ENCODE peak calls at places on chromosomes 1 and 21, in nine cellular contexts. One of them, this sample, is unnamed.

GRCh38 chr1:201418461-201418860 is 3.1 kb downstream of the TNNI1 start:
- DNase-seq in thyroid gland: no peak
- DNase-seq in fibroblast of lung: no peak
- DNase-seq in CD8-positive, alpha-beta memory T cell: no peak
- DNase-seq in CD8-positive, alpha-beta T cell: no peak
- DNase-seq in LNCaP clone FGC: no peak
- DNase-seq in cardiac fibroblast: no peak
- DNase-seq in small intestine: no peak
- DNase-seq in thoracic aorta: no peak
- DNase-seq in this sample: no peak

GRCh38 chr1:27015260-27015659 is 2.6 kb upstream of the TENT5B start:
- DNase-seq in thyroid gland: no peak
- DNase-seq in fibroblast of lung: no peak
- DNase-seq in CD8-positive, alpha-beta memory T cell: no peak
- DNase-seq in CD8-positive, alpha-beta T cell: no peak
- DNase-seq in LNCaP clone FGC: no peak
- DNase-seq in cardiac fibroblast: no peak
- DNase-seq in small intestine: no peak
- DNase-seq in thoracic aorta: no peak
- DNase-seq in this sample: no peak

GRCh38 chr1:154988053-154988954 is 5.1 kb upstream of the LENEP start:
- DNase-seq in thyroid gland: no peak
- DNase-seq in fibroblast of lung: no peak
- DNase-seq in CD8-positive, alpha-beta memory T cell: no peak
- DNase-seq in CD8-positive, alpha-beta T cell: no peak
- DNase-seq in LNCaP clone FGC: no peak
- DNase-seq in cardiac fibroblast: no peak
- DNase-seq in small intestine: no peak
- DNase-seq in thoracic aorta: no peak
- DNase-seq in this sample: no peak

GRCh38 chr1:145946477-145946986 is 11.3 kb downstream of the LIX1L start:
- DNase-seq in thyroid gland: no peak
- DNase-seq in fibroblast of lung: no peak
- DNase-seq in CD8-positive, alpha-beta memory T cell: no peak
- DNase-seq in CD8-positive, alpha-beta T cell: no peak
- DNase-seq in LNCaP clone FGC: no peak
- DNase-seq in cardiac fibroblast: no peak
- DNase-seq in small intestine: peak
- DNase-seq in thoracic aorta: no peak
- DNase-seq in this sample: no peak

GRCh38 chr1:94067196-94067595 is 53.8 kb downstream of the ABCA4 start:
- DNase-seq in thyroid gland: no peak
- DNase-seq in fibroblast of lung: peak
- DNase-seq in CD8-positive, alpha-beta memory T cell: no peak
- DNase-seq in CD8-positive, alpha-beta T cell: no peak
- DNase-seq in LNCaP clone FGC: no peak
- DNase-seq in cardiac fibroblast: peak
- DNase-seq in small intestine: no peak
- DNase-seq in thoracic aorta: no peak
- DNase-seq in this sample: no peak

GRCh38 chr1:236465959-236466303 is 57.9 kb upstream of the LGALS8 start:
- DNase-seq in thyroid gland: peak
- DNase-seq in fibroblast of lung: peak
- DNase-seq in CD8-positive, alpha-beta memory T cell: peak
- DNase-seq in CD8-positive, alpha-beta T cell: no peak
- DNase-seq in LNCaP clone FGC: no peak
- DNase-seq in cardiac fibroblast: no peak
- DNase-seq in small intestine: no peak
- DNase-seq in thoracic aorta: no peak
- DNase-seq in this sample: no peak

GRCh38 chr1:229887043-229887822 is 179.8 kb upstream of the GALNT2 start:
- DNase-seq in thyroid gland: no peak
- DNase-seq in fibroblast of lung: peak
- DNase-seq in CD8-positive, alpha-beta memory T cell: no peak
- DNase-seq in CD8-positive, alpha-beta T cell: no peak
- DNase-seq in LNCaP clone FGC: peak
- DNase-seq in cardiac fibroblast: no peak
- DNase-seq in small intestine: no peak
- DNase-seq in thoracic aorta: no peak
- DNase-seq in this sample: peak

GRCh38 chr1:94418664-94419655 is 771 bp downstream of the ABCD3 start:
- DNase-seq in thyroid gland: peak
- DNase-seq in fibroblast of lung: peak
- DNase-seq in CD8-positive, alpha-beta memory T cell: no peak
- DNase-seq in CD8-positive, alpha-beta T cell: no peak
- DNase-seq in LNCaP clone FGC: no peak
- DNase-seq in cardiac fibroblast: peak
- DNase-seq in small intestine: peak
- DNase-seq in thoracic aorta: peak
- DNase-seq in this sample: no peak

GRCh38 chr1:157830887-157831286 is 10.7 kb downstream of the CD5L start:
- DNase-seq in thyroid gland: no peak
- DNase-seq in fibroblast of lung: no peak
- DNase-seq in CD8-positive, alpha-beta memory T cell: no peak
- DNase-seq in CD8-positive, alpha-beta T cell: no peak
- DNase-seq in LNCaP clone FGC: no peak
- DNase-seq in cardiac fibroblast: no peak
- DNase-seq in small intestine: no peak
- DNase-seq in thoracic aorta: no peak
- DNase-seq in this sample: no peak

GRCh38 chr1:151314137-151314875 is 12.9 kb downstream of the PI4KB start:
- DNase-seq in thyroid gland: peak
- DNase-seq in fibroblast of lung: peak
- DNase-seq in CD8-positive, alpha-beta memory T cell: no peak
- DNase-seq in CD8-positive, alpha-beta T cell: no peak
- DNase-seq in LNCaP clone FGC: no peak
- DNase-seq in cardiac fibroblast: peak
- DNase-seq in small intestine: no peak
- DNase-seq in thoracic aorta: peak
- DNase-seq in this sample: no peak

GRCh38 chr1:206895320-206895719 is 1.9 kb upstream of the IL24 start:
- DNase-seq in thyroid gland: no peak
- DNase-seq in fibroblast of lung: no peak
- DNase-seq in CD8-positive, alpha-beta memory T cell: no peak
- DNase-seq in CD8-positive, alpha-beta T cell: no peak
- DNase-seq in LNCaP clone FGC: no peak
- DNase-seq in cardiac fibroblast: no peak
- DNase-seq in small intestine: no peak
- DNase-seq in thoracic aorta: no peak
- DNase-seq in this sample: no peak

GRCh38 chr1:23539698-23540266 is 8.7 kb upstream of the E2F2 start:
- DNase-seq in thyroid gland: peak
- DNase-seq in fibroblast of lung: peak
- DNase-seq in CD8-positive, alpha-beta memory T cell: peak
- DNase-seq in CD8-positive, alpha-beta T cell: peak
- DNase-seq in LNCaP clone FGC: peak
- DNase-seq in cardiac fibroblast: peak
- DNase-seq in small intestine: peak
- DNase-seq in thoracic aorta: peak
- DNase-seq in this sample: peak

GRCh38 chr1:39524591-39525365 is 33.3 kb downstream of the BMP8A start:
- DNase-seq in thyroid gland: no peak
- DNase-seq in fibroblast of lung: no peak
- DNase-seq in CD8-positive, alpha-beta memory T cell: no peak
- DNase-seq in CD8-positive, alpha-beta T cell: no peak
- DNase-seq in LNCaP clone FGC: no peak
- DNase-seq in cardiac fibroblast: no peak
- DNase-seq in small intestine: no peak
- DNase-seq in thoracic aorta: no peak
- DNase-seq in this sample: no peak

GRCh38 chr1:214584805-214585766 is 17.9 kb upstream of the CENPF start:
- DNase-seq in thyroid gland: no peak
- DNase-seq in fibroblast of lung: peak
- DNase-seq in CD8-positive, alpha-beta memory T cell: no peak
- DNase-seq in CD8-positive, alpha-beta T cell: no peak
- DNase-seq in LNCaP clone FGC: no peak
- DNase-seq in cardiac fibroblast: peak
- DNase-seq in small intestine: peak
- DNase-seq in thoracic aorta: no peak
- DNase-seq in this sample: peak

GRCh38 chr1:191886977-191887376 is 271.3 kb upstream of the RGS18 start:
- DNase-seq in thyroid gland: no peak
- DNase-seq in fibroblast of lung: no peak
- DNase-seq in CD8-positive, alpha-beta memory T cell: no peak
- DNase-seq in CD8-positive, alpha-beta T cell: no peak
- DNase-seq in LNCaP clone FGC: no peak
- DNase-seq in cardiac fibroblast: no peak
- DNase-seq in small intestine: no peak
- DNase-seq in thoracic aorta: no peak
- DNase-seq in this sample: no peak

GRCh38 chr21:26199471-26199870 is 28.9 kb upstream of the APP start:
- DNase-seq in thyroid gland: no peak
- DNase-seq in fibroblast of lung: peak
- DNase-seq in CD8-positive, alpha-beta memory T cell: no peak
- DNase-seq in CD8-positive, alpha-beta T cell: no peak
- DNase-seq in LNCaP clone FGC: no peak
- DNase-seq in cardiac fibroblast: peak
- DNase-seq in small intestine: no peak
- DNase-seq in thoracic aorta: no peak
- DNase-seq in this sample: no peak

GRCh38 chr21:26191609-26192008 is 21.0 kb upstream of the APP start:
- DNase-seq in thyroid gland: no peak
- DNase-seq in fibroblast of lung: no peak
- DNase-seq in CD8-positive, alpha-beta memory T cell: no peak
- DNase-seq in CD8-positive, alpha-beta T cell: no peak
- DNase-seq in LNCaP clone FGC: no peak
- DNase-seq in cardiac fibroblast: no peak
- DNase-seq in small intestine: no peak
- DNase-seq in thoracic aorta: no peak
- DNase-seq in this sample: no peak

GRCh38 chr21:26194326-26194725 is 23.8 kb upstream of the APP start:
- DNase-seq in thyroid gland: no peak
- DNase-seq in fibroblast of lung: peak
- DNase-seq in CD8-positive, alpha-beta memory T cell: no peak
- DNase-seq in CD8-positive, alpha-beta T cell: no peak
- DNase-seq in LNCaP clone FGC: no peak
- DNase-seq in cardiac fibroblast: no peak
- DNase-seq in small intestine: no peak
- DNase-seq in thoracic aorta: no peak
- DNase-seq in this sample: no peak

DNA sequence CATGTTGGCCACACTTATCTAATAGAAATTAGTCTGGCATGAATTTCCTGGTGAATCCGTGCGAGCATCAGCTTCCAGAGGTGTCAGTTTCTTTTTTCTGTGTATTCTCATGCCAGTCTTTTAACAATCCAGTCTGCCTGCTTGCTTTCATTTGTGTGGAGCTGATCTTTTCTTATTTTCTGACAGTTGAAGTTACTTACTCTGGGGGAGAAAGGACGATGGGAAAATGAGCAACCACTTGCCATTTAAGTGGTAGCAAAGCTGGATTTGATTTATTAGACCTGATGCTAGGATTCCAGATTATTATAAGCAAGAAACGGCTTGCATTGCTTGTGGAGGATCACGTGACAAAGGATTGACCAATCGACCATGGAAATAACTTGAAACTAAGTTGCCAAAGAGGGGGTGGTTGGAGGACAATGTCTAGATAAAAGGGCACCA is 24.3 kb upstream of the APP start:
- DNase-seq in thyroid gland: no peak
- DNase-seq in fibroblast of lung: no peak
- DNase-seq in CD8-positive, alpha-beta memory T cell: no peak
- DNase-seq in CD8-positive, alpha-beta T cell: no peak
- DNase-seq in LNCaP clone FGC: no peak
- DNase-seq in cardiac fibroblast: peak
- DNase-seq in small intestine: no peak
- DNase-seq in thoracic aorta: no peak
- DNase-seq in this sample: no peak
- H3K4me3 ChIP-seq in thyroid gland: no peak
- H3K4me3 ChIP-seq in fibroblast of lung: peak
- H3K4me3 ChIP-seq in CD8-positive, alpha-beta memory T cell: no peak
- H3K4me3 ChIP-seq in CD8-positive, alpha-beta T cell: no peak
- H3K4me3 ChIP-seq in LNCaP clone FGC: no peak
- H3K4me3 ChIP-seq in cardiac fibroblast: no peak
- H3K4me3 ChIP-seq in small intestine: no peak
- H3K4me3 ChIP-seq in thoracic aorta: no peak
- H3K4me3 ChIP-seq in this sample: no peak

GRCh38 chr1:169739980-169740379 is 6.1 kb upstream of the SELE start:
- DNase-seq in thyroid gland: no peak
- DNase-seq in fibroblast of lung: peak
- DNase-seq in CD8-positive, alpha-beta memory T cell: no peak
- DNase-seq in CD8-positive, alpha-beta T cell: no peak
- DNase-seq in LNCaP clone FGC: no peak
- DNase-seq in cardiac fibroblast: peak
- DNase-seq in small intestine: no peak
- DNase-seq in thoracic aorta: no peak
- DNase-seq in this sample: no peak
- H3K4me3 ChIP-seq in thyroid gland: no peak
- H3K4me3 ChIP-seq in fibroblast of lung: no peak
- H3K4me3 ChIP-seq in CD8-positive, alpha-beta memory T cell: no peak
- H3K4me3 ChIP-seq in CD8-positive, alpha-beta T cell: no peak
- H3K4me3 ChIP-seq in LNCaP clone FGC: no peak
- H3K4me3 ChIP-seq in cardiac fibroblast: no peak
- H3K4me3 ChIP-seq in small intestine: no peak
- H3K4me3 ChIP-seq in thoracic aorta: peak
- H3K4me3 ChIP-seq in this sample: no peak

DNA sequence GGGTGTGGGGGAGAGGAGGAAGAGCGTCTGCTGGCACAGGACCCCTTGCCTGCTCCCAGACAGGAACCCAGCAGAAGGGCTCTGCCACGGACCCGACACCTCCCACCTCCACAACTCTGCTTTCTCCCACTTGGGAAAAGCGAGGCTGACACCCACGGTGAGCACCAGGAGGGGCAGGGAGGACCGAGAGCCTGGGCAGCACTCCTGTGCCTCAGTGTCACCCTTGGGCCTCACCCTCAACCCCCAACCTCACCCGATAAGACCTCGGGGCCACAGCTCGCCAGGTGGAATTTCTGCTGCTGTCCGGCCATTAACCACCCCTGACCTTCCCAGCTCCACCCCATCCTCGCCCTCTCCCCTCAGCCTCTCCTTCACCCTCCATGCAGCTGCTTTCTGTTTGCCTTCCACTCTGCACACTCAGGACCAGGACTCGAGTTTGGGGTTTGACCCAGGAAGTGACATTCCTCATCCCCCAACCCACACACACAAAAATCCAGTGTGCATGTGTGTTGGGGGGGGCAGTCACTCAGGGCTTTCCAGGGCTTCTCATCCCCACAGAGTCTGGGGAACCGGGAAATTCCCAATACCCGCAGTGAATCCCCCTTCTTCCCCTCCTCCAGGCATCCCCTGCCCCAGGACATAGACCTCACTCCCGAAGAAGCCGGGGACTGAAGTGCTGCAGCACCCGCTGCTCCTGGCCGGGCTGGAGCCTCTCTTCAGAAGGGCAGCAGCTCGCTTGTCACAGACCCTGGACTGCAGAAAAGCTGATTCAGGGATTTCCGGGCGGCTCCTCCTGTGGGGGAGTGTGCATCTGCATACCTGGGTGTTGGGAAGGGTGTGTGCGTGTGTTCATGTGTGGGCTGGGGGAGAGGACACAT is 65.8 kb downstream of the SYT2 start:
- DNase-seq in thyroid gland: no peak
- DNase-seq in fibroblast of lung: no peak
- DNase-seq in CD8-positive, alpha-beta memory T cell: no peak
- DNase-seq in CD8-positive, alpha-beta T cell: no peak
- DNase-seq in LNCaP clone FGC: no peak
- DNase-seq in cardiac fibroblast: no peak
- DNase-seq in small intestine: no peak
- DNase-seq in thoracic aorta: no peak
- DNase-seq in this sample: no peak
- H3K4me3 ChIP-seq in thyroid gland: no peak
- H3K4me3 ChIP-seq in fibroblast of lung: no peak
- H3K4me3 ChIP-seq in CD8-positive, alpha-beta memory T cell: no peak
- H3K4me3 ChIP-seq in CD8-positive, alpha-beta T cell: no peak
- H3K4me3 ChIP-seq in LNCaP clone FGC: no peak
- H3K4me3 ChIP-seq in cardiac fibroblast: no peak
- H3K4me3 ChIP-seq in small intestine: no peak
- H3K4me3 ChIP-seq in thoracic aorta: peak
- H3K4me3 ChIP-seq in this sample: no peak

GRCh38 chr1:156121441-156121840 is 6.9 kb downstream of the LMNA start:
- DNase-seq in thyroid gland: no peak
- DNase-seq in fibroblast of lung: no peak
- DNase-seq in CD8-positive, alpha-beta memory T cell: no peak
- DNase-seq in CD8-positive, alpha-beta T cell: no peak
- DNase-seq in LNCaP clone FGC: no peak
- DNase-seq in cardiac fibroblast: no peak
- DNase-seq in small intestine: no peak
- DNase-seq in thoracic aorta: no peak
- DNase-seq in this sample: no peak
- H3K4me3 ChIP-seq in thyroid gland: peak
- H3K4me3 ChIP-seq in fibroblast of lung: peak
- H3K4me3 ChIP-seq in CD8-positive, alpha-beta memory T cell: no peak
- H3K4me3 ChIP-seq in CD8-positive, alpha-beta T cell: no peak
- H3K4me3 ChIP-seq in LNCaP clone FGC: no peak
- H3K4me3 ChIP-seq in cardiac fibroblast: peak
- H3K4me3 ChIP-seq in small intestine: no peak
- H3K4me3 ChIP-seq in thoracic aorta: peak
- H3K4me3 ChIP-seq in this sample: no peak